ENCODE peak calls at places on chromosomes 6 and 20, in four cellular contexts. One of them, this sample, is unnamed.

GRCh38 chr20:19435820-19436219 is 223.4 kb downstream of the SLC24A3 start:
- DNase-seq in esophagus muscularis mucosa: no peak
- DNase-seq in neural progenitor cell: no peak
- DNase-seq in lung: no peak
- DNase-seq in this sample: no peak

GRCh38 chr20:23533161-23533560 is 35.1 kb downstream of the CST9L start:
- DNase-seq in esophagus muscularis mucosa: no peak
- DNase-seq in neural progenitor cell: peak
- DNase-seq in lung: no peak
- DNase-seq in this sample: no peak

GRCh38 chr20:53743607-53744260 is 150.1 kb upstream of the ZNF217 start:
- DNase-seq in esophagus muscularis mucosa: no peak
- DNase-seq in neural progenitor cell: no peak
- DNase-seq in lung: no peak
- DNase-seq in this sample: no peak

GRCh38 chr6:7204726-7205125 is 97.0 kb downstream of the RREB1 start:
- DNase-seq in esophagus muscularis mucosa: no peak
- DNase-seq in neural progenitor cell: no peak
- DNase-seq in lung: no peak
- DNase-seq in this sample: no peak

GRCh38 chr6:148235446-148235845 is 107.2 kb upstream of the SASH1 start:
- DNase-seq in esophagus muscularis mucosa: peak
- DNase-seq in neural progenitor cell: no peak
- DNase-seq in lung: no peak
- DNase-seq in this sample: no peak

GRCh38 chr6:17012421-17013225 is 89.2 kb upstream of the STMND1 start:
- DNase-seq in esophagus muscularis mucosa: peak
- DNase-seq in neural progenitor cell: peak
- DNase-seq in lung: no peak
- DNase-seq in this sample: no peak

GRCh38 chr20:57680131-57680716 is 29.6 kb downstream of the PMEPA1 start:
- DNase-seq in esophagus muscularis mucosa: no peak
- DNase-seq in neural progenitor cell: no peak
- DNase-seq in lung: no peak
- DNase-seq in this sample: no peak

GRCh38 chr6:133835901-133836300 is 53.0 kb upstream of the TCF21 start:
- DNase-seq in esophagus muscularis mucosa: no peak
- DNase-seq in neural progenitor cell: no peak
- DNase-seq in lung: no peak
- DNase-seq in this sample: no peak

GRCh38 chr20:24780648-24781047 is 168.4 kb upstream of the CST7 start:
- DNase-seq in esophagus muscularis mucosa: no peak
- DNase-seq in neural progenitor cell: peak
- DNase-seq in lung: no peak
- DNase-seq in this sample: peak

GRCh38 chr20:38604873-38605303 is 3.3 kb downstream of the ARHGAP40 start:
- DNase-seq in esophagus muscularis mucosa: no peak
- DNase-seq in neural progenitor cell: no peak
- DNase-seq in lung: no peak
- DNase-seq in this sample: no peak

GRCh38 chr6:139846538-139847321 is 472.3 kb upstream of the CITED2 start:
- DNase-seq in esophagus muscularis mucosa: no peak
- DNase-seq in neural progenitor cell: peak
- DNase-seq in lung: no peak
- DNase-seq in this sample: no peak

GRCh38 chr20:37245671-37246237 is 15.9 kb downstream of the GHRH start:
- DNase-seq in esophagus muscularis mucosa: no peak
- DNase-seq in neural progenitor cell: peak
- DNase-seq in lung: no peak
- DNase-seq in this sample: no peak

GRCh38 chr6:130841128-130841728 is 14.0 kb downstream of the SMLR1 start:
- DNase-seq in esophagus muscularis mucosa: no peak
- DNase-seq in neural progenitor cell: no peak
- DNase-seq in lung: no peak
- DNase-seq in this sample: no peak

GRCh38 chr20:24979036-24979960 is 13.3 kb downstream of the APMAP start:
- DNase-seq in esophagus muscularis mucosa: no peak
- DNase-seq in neural progenitor cell: no peak
- DNase-seq in lung: no peak
- DNase-seq in this sample: peak

GRCh38 chr6:119157495-119157827 is 79.0 kb upstream of the FAM184A start:
- DNase-seq in esophagus muscularis mucosa: no peak
- DNase-seq in neural progenitor cell: no peak
- DNase-seq in lung: no peak
- DNase-seq in this sample: no peak

GRCh38 chr6:5866547-5867051 is 140.1 kb downstream of the NRN1 start:
- DNase-seq in esophagus muscularis mucosa: no peak
- DNase-seq in neural progenitor cell: no peak
- DNase-seq in lung: no peak
- DNase-seq in this sample: no peak

GRCh38 chr20:26216025-26216424 is 519.4 kb upstream of the ZNF337 start:
- DNase-seq in esophagus muscularis mucosa: no peak
- DNase-seq in neural progenitor cell: no peak
- DNase-seq in lung: no peak
- DNase-seq in this sample: no peak

GRCh38 chr20:51444472-51444871 is 98.0 kb downstream of the NFATC2 start:
- DNase-seq in esophagus muscularis mucosa: no peak
- DNase-seq in neural progenitor cell: no peak
- DNase-seq in lung: no peak
- DNase-seq in this sample: no peak

GRCh38 chr6:116115781-116116180 is 10.2 kb downstream of the COL10A1 start:
- DNase-seq in esophagus muscularis mucosa: no peak
- DNase-seq in neural progenitor cell: no peak
- DNase-seq in lung: no peak
- DNase-seq in this sample: no peak
- TF ChIP-seq CTCF in esophagus muscularis mucosa: peak
- TF ChIP-seq CTCF in neural progenitor cell: peak
- TF ChIP-seq CTCF in lung: no peak
- TF ChIP-seq CTCF in this sample: peak

GRCh38 chr6:166997768-166998255 is 1.4 kb upstream of the CEP43 start:
- DNase-seq in esophagus muscularis mucosa: peak
- DNase-seq in neural progenitor cell: peak
- DNase-seq in lung: peak
- DNase-seq in this sample: no peak
- TF ChIP-seq CTCF in esophagus muscularis mucosa: peak
- TF ChIP-seq CTCF in neural progenitor cell: peak
- TF ChIP-seq CTCF in lung: peak
- TF ChIP-seq CTCF in this sample: peak

GRCh38 chr6:26454641-26455040 is 3.1 kb upstream of the BTN2A1 start:
- DNase-seq in esophagus muscularis mucosa: no peak
- DNase-seq in neural progenitor cell: no peak
- DNase-seq in lung: no peak
- DNase-seq in this sample: no peak

GRCh38 chr6:26455357-26455970 is 2.3 kb upstream of the BTN2A1 start:
- DNase-seq in esophagus muscularis mucosa: no peak
- DNase-seq in neural progenitor cell: no peak
- DNase-seq in lung: no peak
- DNase-seq in this sample: no peak

GRCh38 chr6:26459023-26459810 is 1.5 kb downstream of the BTN2A1 start:
- DNase-seq in esophagus muscularis mucosa: no peak
- DNase-seq in neural progenitor cell: no peak
- DNase-seq in lung: no peak
- DNase-seq in this sample: no peak

GRCh38 chr6:26457407-26457795 is 354 bp upstream of the BTN2A1 start:
- DNase-seq in esophagus muscularis mucosa: no peak
- DNase-seq in neural progenitor cell: no peak
- DNase-seq in lung: peak
- DNase-seq in this sample: no peak

GRCh38 chr6:26457796-26458688 is at the start of gene BTN2A1:
- DNase-seq in esophagus muscularis mucosa: peak
- DNase-seq in neural progenitor cell: peak
- DNase-seq in lung: peak
- DNase-seq in this sample: peak
- TF ChIP-seq CTCF in esophagus muscularis mucosa: no peak
- TF ChIP-seq CTCF in neural progenitor cell: peak
- TF ChIP-seq CTCF in lung: no peak
- TF ChIP-seq CTCF in this sample: no peak

GRCh38 chr6:111985202-111985731 is 68.6 kb upstream of the CCN6 start:
- DNase-seq in esophagus muscularis mucosa: peak
- DNase-seq in neural progenitor cell: no peak
- DNase-seq in lung: peak
- DNase-seq in this sample: no peak
- TF ChIP-seq CTCF in esophagus muscularis mucosa: no peak
- TF ChIP-seq CTCF in neural progenitor cell: no peak
- TF ChIP-seq CTCF in lung: no peak
- TF ChIP-seq CTCF in this sample: no peak

GRCh38 chr20:63858393-63859165 is 2.7 kb upstream of the ABHD16B start:
- DNase-seq in esophagus muscularis mucosa: no peak
- DNase-seq in neural progenitor cell: peak
- DNase-seq in lung: no peak
- DNase-seq in this sample: no peak
- TF ChIP-seq CTCF in esophagus muscularis mucosa: no peak
- TF ChIP-seq CTCF in neural progenitor cell: peak
- TF ChIP-seq CTCF in lung: peak
- TF ChIP-seq CTCF in this sample: peak

GRCh38 chr20:62451156-62451767 is 23.9 kb upstream of the RBBP8NL start:
- DNase-seq in esophagus muscularis mucosa: no peak
- DNase-seq in neural progenitor cell: no peak
- DNase-seq in lung: no peak
- DNase-seq in this sample: no peak

GRCh38 chr20:62451970-62452369 is 23.8 kb downstream of the GATA5 start:
- DNase-seq in esophagus muscularis mucosa: no peak
- DNase-seq in neural progenitor cell: no peak
- DNase-seq in lung: no peak
- DNase-seq in this sample: no peak

GRCh38 chr20:62448788-62449187 is 21.4 kb upstream of the RBBP8NL start:
- DNase-seq in esophagus muscularis mucosa: no peak
- DNase-seq in neural progenitor cell: peak
- DNase-seq in lung: no peak
- DNase-seq in this sample: no peak

GRCh38 chr20:62448038-62448437 is 20.7 kb upstream of the RBBP8NL start:
- DNase-seq in esophagus muscularis mucosa: no peak
- DNase-seq in neural progenitor cell: no peak
- DNase-seq in lung: no peak
- DNase-seq in this sample: no peak

DNA sequence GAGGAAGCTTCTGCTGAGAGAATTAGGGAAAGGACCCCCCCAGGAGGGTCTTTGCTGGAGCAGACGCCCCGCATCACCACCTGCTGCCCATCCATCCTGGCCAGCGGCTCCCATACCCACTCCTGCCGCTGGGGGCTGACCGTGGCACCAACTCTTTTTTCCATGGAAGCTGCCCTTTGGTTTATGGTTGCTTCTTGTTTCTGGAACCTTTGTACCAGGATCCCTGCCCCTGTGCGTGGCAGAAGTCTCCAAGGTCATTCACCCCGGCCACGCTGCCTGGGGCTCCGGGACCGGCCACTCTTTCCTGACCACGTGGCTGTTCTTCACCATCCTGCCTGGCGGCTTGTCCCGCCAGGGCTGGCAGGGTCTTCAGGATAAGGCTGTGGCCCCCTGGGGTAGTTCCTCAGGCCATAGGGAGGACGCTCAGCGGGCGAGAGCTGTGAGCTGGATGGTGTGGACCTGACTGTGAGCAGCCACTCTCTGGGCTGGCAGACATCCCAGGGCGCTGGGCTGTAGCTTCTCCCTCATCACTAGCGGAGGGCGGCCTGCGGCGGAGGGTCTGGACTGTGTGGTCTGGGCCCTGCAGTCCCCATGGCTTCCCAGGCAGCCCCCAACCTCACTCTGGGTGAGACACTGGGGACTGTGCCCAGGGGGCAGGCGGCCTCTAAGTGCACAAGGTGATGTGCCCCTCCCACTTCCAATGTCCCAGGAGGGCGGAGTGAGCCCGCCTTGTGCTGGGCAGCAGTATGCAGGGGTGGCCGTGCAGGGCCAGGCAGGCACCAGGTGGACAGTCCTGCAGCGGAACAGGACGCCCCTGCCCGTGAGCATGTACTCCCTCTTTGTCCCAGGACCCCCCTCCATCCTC is 22.8 kb upstream of the RBBP8NL start:
- DNase-seq in esophagus muscularis mucosa: no peak
- DNase-seq in neural progenitor cell: no peak
- DNase-seq in lung: no peak
- DNase-seq in this sample: no peak
- TF ChIP-seq CTCF in esophagus muscularis mucosa: no peak
- TF ChIP-seq CTCF in neural progenitor cell: no peak
- TF ChIP-seq CTCF in lung: no peak
- TF ChIP-seq CTCF in this sample: no peak

GRCh38 chr20:63498950-63499332 is at the start of gene EEF1A2:
- DNase-seq in esophagus muscularis mucosa: no peak
- DNase-seq in neural progenitor cell: peak
- DNase-seq in lung: no peak
- DNase-seq in this sample: no peak
- TF ChIP-seq CTCF in esophagus muscularis mucosa: no peak
- TF ChIP-seq CTCF in neural progenitor cell: peak
- TF ChIP-seq CTCF in lung: no peak
- TF ChIP-seq CTCF in this sample: no peak

GRCh38 chr20:3658019-3658707 is 5.0 kb downstream of the GFRA4 start:
- DNase-seq in esophagus muscularis mucosa: no peak
- DNase-seq in neural progenitor cell: no peak
- DNase-seq in lung: no peak
- DNase-seq in this sample: no peak
- TF ChIP-seq CTCF in esophagus muscularis mucosa: no peak
- TF ChIP-seq CTCF in neural progenitor cell: no peak
- TF ChIP-seq CTCF in lung: no peak
- TF ChIP-seq CTCF in this sample: no peak

DNA sequence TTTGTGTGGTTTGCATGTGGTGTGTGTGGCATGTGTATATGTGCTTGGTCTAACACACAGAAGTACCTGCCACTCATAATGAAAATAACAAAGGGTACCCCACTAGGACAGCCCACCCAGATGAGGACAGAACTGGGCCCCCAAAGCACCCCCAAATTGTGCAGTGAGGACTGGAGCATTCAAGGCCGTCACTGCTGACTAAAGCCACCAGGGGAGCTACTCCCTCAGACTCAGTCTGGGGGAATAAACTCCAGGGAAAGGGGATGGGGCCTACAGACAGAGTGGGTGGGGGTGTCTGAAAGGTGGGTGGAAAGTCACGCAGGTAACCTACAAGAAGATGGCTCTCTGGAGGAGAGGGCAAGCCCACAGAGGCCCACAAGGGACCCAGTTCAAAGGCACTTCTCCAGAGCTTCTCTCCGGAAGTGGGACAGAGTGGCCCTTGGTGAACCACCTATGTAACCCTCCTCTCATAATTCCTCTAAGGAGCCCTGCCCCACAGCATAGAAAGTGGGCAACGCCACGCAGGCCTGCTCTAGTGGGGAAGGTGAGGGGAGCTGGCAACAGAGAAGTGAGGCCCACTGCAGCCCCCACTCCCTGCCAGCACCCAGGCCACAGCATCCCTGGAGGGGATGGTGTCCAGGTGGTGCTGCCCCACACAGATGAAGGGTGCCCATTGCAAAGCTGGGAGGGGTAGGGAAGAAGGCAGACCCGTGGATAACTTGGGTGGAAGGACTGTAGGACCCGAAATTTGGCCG is 122.8 kb upstream of the MAFB start:
- DNase-seq in esophagus muscularis mucosa: no peak
- DNase-seq in neural progenitor cell: no peak
- DNase-seq in lung: no peak
- DNase-seq in this sample: peak
- TF ChIP-seq CTCF in esophagus muscularis mucosa: no peak
- TF ChIP-seq CTCF in neural progenitor cell: peak
- TF ChIP-seq CTCF in lung: no peak
- TF ChIP-seq CTCF in this sample: no peak